ENCODE peak calls at places on chromosomes 16 and 17, in six cellular contexts. One of them, this sample, is unnamed.

GRCh38 chr17:77723071-77723908 is 235.2 kb upstream of the TNRC6C start:
- DNase-seq in cardiac muscle cell: no peak
- DNase-seq in fibroblast of the aortic adventitia: no peak
- DNase-seq in HFF-Myc: no peak
- DNase-seq in stomach: no peak
- DNase-seq in IMR-90: no peak
- DNase-seq in this sample: no peak

GRCh38 chr17:82006468-82007227 is 16.0 kb downstream of the CENPX start:
- DNase-seq in cardiac muscle cell: no peak
- DNase-seq in fibroblast of the aortic adventitia: peak; percentile 62
- DNase-seq in HFF-Myc: no peak
- DNase-seq in stomach: no peak
- DNase-seq in IMR-90: peak; percentile 82
- DNase-seq in this sample: no peak

GRCh38 chr16:20675488-20676267 is 21.8 kb downstream of the ACSM1 start:
- DNase-seq in cardiac muscle cell: peak; percentile 20
- DNase-seq in fibroblast of the aortic adventitia: peak; percentile 16
- DNase-seq in HFF-Myc: no peak
- DNase-seq in stomach: peak; percentile 72
- DNase-seq in IMR-90: no peak
- DNase-seq in this sample: no peak

GRCh38 chr17:28252436-28252835 is 66.6 kb upstream of the TMEM97 start:
- DNase-seq in cardiac muscle cell: no peak
- DNase-seq in fibroblast of the aortic adventitia: peak; percentile 31
- DNase-seq in HFF-Myc: no peak
- DNase-seq in stomach: no peak
- DNase-seq in IMR-90: peak; percentile 62
- DNase-seq in this sample: no peak

GRCh38 chr17:9364837-9365430 is 210.7 kb downstream of the STX8 start:
- DNase-seq in cardiac muscle cell: no peak
- DNase-seq in fibroblast of the aortic adventitia: peak; percentile 53
- DNase-seq in HFF-Myc: no peak
- DNase-seq in stomach: no peak
- DNase-seq in IMR-90: peak; percentile 31
- DNase-seq in this sample: no peak

GRCh38 chr16:24328835-24329418 is 72.8 kb downstream of the CACNG3 start:
- DNase-seq in cardiac muscle cell: no peak
- DNase-seq in fibroblast of the aortic adventitia: no peak
- DNase-seq in HFF-Myc: no peak
- DNase-seq in stomach: no peak
- DNase-seq in IMR-90: no peak
- DNase-seq in this sample: no peak

GRCh38 chr16:64545769-64546168 is 576.1 kb downstream of the CDH11 start:
- DNase-seq in cardiac muscle cell: peak; percentile 42
- DNase-seq in fibroblast of the aortic adventitia: no peak
- DNase-seq in HFF-Myc: no peak
- DNase-seq in stomach: no peak
- DNase-seq in IMR-90: no peak
- DNase-seq in this sample: no peak

GRCh38 chr17:48547839-48548686 is 3.2 kb upstream of the HOXB2 start:
- DNase-seq in cardiac muscle cell: no peak
- DNase-seq in fibroblast of the aortic adventitia: peak; percentile 90
- DNase-seq in HFF-Myc: no peak
- DNase-seq in stomach: no peak
- DNase-seq in IMR-90: peak; percentile 88
- DNase-seq in this sample: no peak

GRCh38 chr16:22373662-22374310 is 633 bp downstream of the CDR2 start:
- DNase-seq in cardiac muscle cell: peak; percentile 42
- DNase-seq in fibroblast of the aortic adventitia: peak; percentile 35
- DNase-seq in HFF-Myc: no peak
- DNase-seq in stomach: peak; percentile 62
- DNase-seq in IMR-90: no peak
- DNase-seq in this sample: peak; percentile 40

GRCh38 chr17:58310511-58311428 is 17.8 kb downstream of the TSPOAP1 start:
- DNase-seq in cardiac muscle cell: no peak
- DNase-seq in fibroblast of the aortic adventitia: no peak
- DNase-seq in HFF-Myc: no peak
- DNase-seq in stomach: peak; percentile 19
- DNase-seq in IMR-90: no peak
- DNase-seq in this sample: no peak

GRCh38 chr17:7067198-7067597 is 12.9 kb downstream of the CLEC10A start:
- DNase-seq in cardiac muscle cell: no peak
- DNase-seq in fibroblast of the aortic adventitia: no peak
- DNase-seq in HFF-Myc: no peak
- DNase-seq in stomach: no peak
- DNase-seq in IMR-90: no peak
- DNase-seq in this sample: no peak

GRCh38 chr17:4949321-4950074 is 1.2 kb upstream of the PFN1 start:
- DNase-seq in cardiac muscle cell: peak; percentile 60
- DNase-seq in fibroblast of the aortic adventitia: peak; percentile 69
- DNase-seq in HFF-Myc: no peak
- DNase-seq in stomach: peak; percentile 82
- DNase-seq in IMR-90: peak; percentile 76
- DNase-seq in this sample: peak; percentile 80

GRCh38 chr16:3027983-3028715 is 4.3 kb downstream of the THOC6 start:
- DNase-seq in cardiac muscle cell: peak; percentile 94
- DNase-seq in fibroblast of the aortic adventitia: peak; percentile 39
- DNase-seq in HFF-Myc: peak; percentile 17
- DNase-seq in stomach: peak; percentile 94
- DNase-seq in IMR-90: peak; percentile 57
- DNase-seq in this sample: peak; percentile 79
- TF ChIP-seq CTCF in cardiac muscle cell: peak; percentile 63
- TF ChIP-seq CTCF in fibroblast of the aortic adventitia: peak; percentile 59
- TF ChIP-seq CTCF in HFF-Myc: peak; percentile 64
- TF ChIP-seq CTCF in stomach: no peak
- TF ChIP-seq CTCF in IMR-90: peak; percentile 61
- TF ChIP-seq CTCF in this sample: peak; percentile 42

DNA sequence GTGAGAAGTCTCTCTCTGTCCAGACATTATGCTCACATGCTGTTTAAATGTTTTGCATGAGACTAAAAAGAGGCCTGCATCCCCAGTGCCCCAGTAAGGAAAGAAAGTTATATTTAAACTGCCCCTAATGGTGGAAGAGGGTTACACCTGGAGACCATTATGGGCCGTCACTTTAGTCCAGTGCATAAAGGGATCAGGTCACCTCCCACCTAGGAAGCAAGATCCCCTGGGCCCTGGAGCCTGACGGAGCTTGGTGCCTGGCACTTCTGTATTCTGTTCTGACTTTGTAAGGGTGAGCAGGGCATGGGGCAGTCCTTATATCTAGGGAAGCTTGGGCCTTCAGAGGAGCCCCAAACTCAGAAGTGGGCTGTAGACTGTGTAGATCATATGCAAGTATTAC is 67.9 kb downstream of the CPPED1 start:
- DNase-seq in cardiac muscle cell: no peak
- DNase-seq in fibroblast of the aortic adventitia: no peak
- DNase-seq in HFF-Myc: no peak
- DNase-seq in stomach: no peak
- DNase-seq in IMR-90: no peak
- DNase-seq in this sample: no peak
- TF ChIP-seq CTCF in cardiac muscle cell: no peak
- TF ChIP-seq CTCF in fibroblast of the aortic adventitia: no peak
- TF ChIP-seq CTCF in HFF-Myc: no peak
- TF ChIP-seq CTCF in stomach: no peak
- TF ChIP-seq CTCF in IMR-90: no peak
- TF ChIP-seq CTCF in this sample: no peak

GRCh38 chr16:75354170-75354569 is 79.1 kb downstream of the CFDP1 start:
- DNase-seq in cardiac muscle cell: no peak
- DNase-seq in fibroblast of the aortic adventitia: no peak
- DNase-seq in HFF-Myc: no peak
- DNase-seq in stomach: no peak
- DNase-seq in IMR-90: no peak
- DNase-seq in this sample: no peak
- TF ChIP-seq CTCF in cardiac muscle cell: no peak
- TF ChIP-seq CTCF in fibroblast of the aortic adventitia: no peak
- TF ChIP-seq CTCF in HFF-Myc: no peak
- TF ChIP-seq CTCF in stomach: no peak
- TF ChIP-seq CTCF in IMR-90: no peak
- TF ChIP-seq CTCF in this sample: no peak

DNA sequence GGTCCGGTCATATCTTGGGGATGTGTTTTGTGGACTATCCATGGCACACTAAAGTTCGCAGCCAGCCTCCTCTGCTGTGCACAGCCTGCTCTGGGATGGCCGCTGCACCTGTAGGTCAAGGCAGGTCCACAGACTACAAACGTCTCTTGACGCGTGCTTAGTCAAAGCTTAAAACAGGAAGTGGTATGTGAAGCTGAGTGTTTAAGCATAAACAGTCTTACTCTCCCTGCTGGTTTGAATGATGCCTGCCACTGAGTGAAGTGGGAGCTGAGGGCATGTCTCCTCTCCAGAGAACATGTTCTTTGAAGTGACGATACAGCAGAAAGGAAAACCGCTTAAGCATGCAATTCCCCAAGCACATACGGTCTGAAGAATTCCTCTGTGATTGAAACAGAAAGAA is 365.6 kb downstream of the SLC39A11 start:
- DNase-seq in cardiac muscle cell: no peak
- DNase-seq in fibroblast of the aortic adventitia: no peak
- DNase-seq in HFF-Myc: no peak
- DNase-seq in stomach: no peak
- DNase-seq in IMR-90: peak; percentile 77
- DNase-seq in this sample: no peak
- TF ChIP-seq CTCF in cardiac muscle cell: no peak
- TF ChIP-seq CTCF in fibroblast of the aortic adventitia: no peak
- TF ChIP-seq CTCF in HFF-Myc: no peak
- TF ChIP-seq CTCF in stomach: no peak
- TF ChIP-seq CTCF in IMR-90: peak; percentile 15
- TF ChIP-seq CTCF in this sample: no peak

GRCh38 chr17:42679001-42679491 is 2.3 kb upstream of the PLEKHH3 start:
- DNase-seq in cardiac muscle cell: peak; percentile 78
- DNase-seq in fibroblast of the aortic adventitia: peak; percentile 47
- DNase-seq in HFF-Myc: no peak
- DNase-seq in stomach: peak; percentile 63
- DNase-seq in IMR-90: peak; percentile 39
- DNase-seq in this sample: no peak

GRCh38 chr17:42676424-42677011 is at the start of gene PLEKHH3:
- DNase-seq in cardiac muscle cell: no peak
- DNase-seq in fibroblast of the aortic adventitia: no peak
- DNase-seq in HFF-Myc: no peak
- DNase-seq in stomach: no peak
- DNase-seq in IMR-90: no peak
- DNase-seq in this sample: no peak

GRCh38 chr17:42677012-42677857 is 441 bp upstream of the PLEKHH3 start:
- DNase-seq in cardiac muscle cell: peak; percentile 100
- DNase-seq in fibroblast of the aortic adventitia: peak; percentile 100
- DNase-seq in HFF-Myc: peak; percentile 98
- DNase-seq in stomach: peak; percentile 100
- DNase-seq in IMR-90: peak; percentile 99
- DNase-seq in this sample: peak; percentile 86

GRCh38 chr17:42679492-42680330 is 1.9 kb downstream of the CCR10 start:
- DNase-seq in cardiac muscle cell: peak; percentile 87
- DNase-seq in fibroblast of the aortic adventitia: peak; percentile 70
- DNase-seq in HFF-Myc: no peak
- DNase-seq in stomach: peak; percentile 86
- DNase-seq in IMR-90: peak; percentile 75
- DNase-seq in this sample: peak; percentile 78

DNA sequence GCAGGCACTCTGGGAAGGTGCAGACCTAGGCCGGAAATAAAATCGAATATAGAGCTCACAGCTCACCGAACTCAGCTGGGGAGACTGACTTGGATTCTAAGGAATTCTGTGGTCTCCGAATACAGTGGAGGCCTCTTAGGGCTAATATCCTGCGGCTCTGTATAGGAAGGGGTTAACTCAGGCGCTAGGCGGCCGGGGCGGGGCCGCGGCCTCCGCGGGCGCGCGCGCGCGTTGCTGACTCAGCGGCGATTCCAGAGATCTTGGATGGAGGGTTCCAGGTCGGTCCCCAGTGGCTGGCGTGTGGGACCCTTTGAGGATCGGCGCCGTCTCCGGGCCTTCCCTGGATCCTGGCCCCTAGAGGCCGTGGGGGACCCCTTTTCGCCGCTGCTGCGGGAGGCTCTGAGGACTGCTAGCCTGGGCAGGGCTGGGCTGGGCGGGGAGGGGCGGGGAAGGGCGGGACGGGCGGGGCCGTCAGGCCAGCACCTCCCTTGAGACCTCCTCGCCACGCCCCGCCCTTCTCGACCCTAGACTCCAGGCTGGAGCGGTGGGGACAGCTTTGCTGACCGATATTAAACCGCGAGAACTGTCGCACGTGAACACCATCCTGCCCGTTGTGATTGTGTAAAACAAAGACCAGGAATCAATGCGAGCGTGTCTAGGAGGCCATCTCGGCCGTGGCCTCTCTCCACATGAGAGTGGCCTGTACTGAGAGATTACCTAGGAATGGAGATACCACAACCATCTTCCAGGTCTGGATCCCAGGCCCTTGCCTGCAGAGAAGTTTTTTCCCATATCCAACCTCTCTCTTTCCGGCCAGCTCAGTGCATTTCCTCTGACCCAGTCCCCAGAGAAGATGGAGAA is 1.4 kb upstream of the PLEKHH3 start:
- DNase-seq in cardiac muscle cell: peak; percentile 96
- DNase-seq in fibroblast of the aortic adventitia: peak; percentile 81
- DNase-seq in HFF-Myc: no peak
- DNase-seq in stomach: peak; percentile 85
- DNase-seq in IMR-90: peak; percentile 73
- DNase-seq in this sample: peak; percentile 85
- TF ChIP-seq CTCF in cardiac muscle cell: no peak
- TF ChIP-seq CTCF in fibroblast of the aortic adventitia: no peak
- TF ChIP-seq CTCF in HFF-Myc: no peak
- TF ChIP-seq CTCF in stomach: no peak
- TF ChIP-seq CTCF in IMR-90: no peak
- TF ChIP-seq CTCF in this sample: no peak

GRCh38 chr17:15247891-15248529 is 17.1 kb downstream of the PMP22 start:
- DNase-seq in cardiac muscle cell: peak; percentile 32
- DNase-seq in fibroblast of the aortic adventitia: no peak
- DNase-seq in HFF-Myc: no peak
- DNase-seq in stomach: no peak
- DNase-seq in IMR-90: no peak
- DNase-seq in this sample: no peak
- TF ChIP-seq CTCF in cardiac muscle cell: peak; percentile 39
- TF ChIP-seq CTCF in fibroblast of the aortic adventitia: peak; percentile 36
- TF ChIP-seq CTCF in HFF-Myc: peak; percentile 44
- TF ChIP-seq CTCF in stomach: no peak
- TF ChIP-seq CTCF in IMR-90: peak; percentile 37
- TF ChIP-seq CTCF in this sample: no peak

DNA sequence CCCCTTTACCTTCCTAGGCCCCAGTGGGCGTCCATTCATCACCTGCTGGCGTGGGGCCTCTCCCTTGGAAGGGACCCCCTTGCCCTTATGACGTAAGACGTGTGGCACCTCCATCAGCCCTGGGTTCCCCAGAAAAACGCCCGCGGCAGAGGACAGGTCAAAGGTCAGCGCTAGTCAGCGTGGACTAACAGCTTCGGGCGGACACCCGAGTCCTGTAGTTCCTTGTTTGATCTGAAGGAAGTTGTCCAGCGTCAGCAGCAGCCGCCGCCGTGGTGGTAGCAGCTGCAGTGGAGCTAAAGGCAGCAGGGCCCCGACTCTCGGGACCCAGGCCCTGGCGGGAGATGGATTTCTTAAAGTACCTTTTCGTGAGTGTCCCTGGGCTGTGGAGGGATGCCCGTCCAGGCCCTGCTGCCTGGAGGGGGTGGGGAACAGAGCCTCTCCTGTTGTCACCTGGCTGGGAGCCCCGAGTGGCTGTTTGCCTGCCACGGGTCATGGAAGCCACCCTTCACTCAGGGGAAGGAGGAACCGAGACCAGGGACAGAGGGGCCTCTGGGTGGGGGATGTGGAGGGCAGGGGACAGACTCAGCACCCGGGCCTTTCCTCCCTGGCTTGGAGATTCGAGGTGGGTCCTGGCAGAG is 123.6 kb downstream of the OR1D5 start:
- DNase-seq in cardiac muscle cell: no peak
- DNase-seq in fibroblast of the aortic adventitia: no peak
- DNase-seq in HFF-Myc: no peak
- DNase-seq in stomach: peak; percentile 57
- DNase-seq in IMR-90: no peak
- DNase-seq in this sample: no peak
- TF ChIP-seq CTCF in cardiac muscle cell: no peak
- TF ChIP-seq CTCF in fibroblast of the aortic adventitia: no peak
- TF ChIP-seq CTCF in HFF-Myc: no peak
- TF ChIP-seq CTCF in stomach: no peak
- TF ChIP-seq CTCF in IMR-90: no peak
- TF ChIP-seq CTCF in this sample: no peak